ENCODE peak calls at places on chromosomes 13 and 19, in eight cellular contexts. W is ovary, X is kidney, G is OCI-LY7, U is cardiac muscle cell, Y is left ventricle myocardium inferior, O is tibial nerve, Z is heart left ventricle. M is an unnamed sample.
A peak's percentile ranks its signal among the peaks of the same experiment; 100 is the strongest.

GRCh38 chr19:28883241-28883693 is 329.7 kb downstream of the UQCRFS1 start:
- DNase-seq in W (no peak), X (no peak), G (no peak), U (peak; percentile 40), Y (peak; percentile 52), O (no peak), Z (peak; percentile 58), M (peak; percentile 58)

GRCh38 chr19:41546386-41546789 is 29.6 kb upstream of the CEACAM21 start:
- DNase-seq in W (no peak), X (no peak), G (peak; percentile 83), U (no peak), Y (no peak), O (no peak), Z (peak; percentile 42), M (peak; percentile 38)

GRCh38 chr13:63873936-63874335 is 2458.3 kb upstream of the PCDH20 start:
- DNase-seq in W (no peak), X (no peak), G (no peak), U (no peak), Y (no peak), O (no peak), Z (no peak), M (no peak)

GRCh38 chr13:111323950-111324651 is 3.7 kb downstream of the TEX29 start:
- DNase-seq in W (no peak), X (peak; percentile 58), G (no peak), U (no peak), Y (no peak), O (no peak), Z (no peak), M (no peak)

GRCh38 chr19:41278478-41278877 is 14.3 kb downstream of the HNRNPUL1 start:
- DNase-seq in W (no peak), X (no peak), G (no peak), U (no peak), Y (no peak), O (no peak), Z (no peak), M (no peak)

GRCh38 chr19:14770944-14771839 is 7.2 kb downstream of the ADGRE2 start:
- DNase-seq in W (no peak), X (peak; percentile 29), G (peak; percentile 20), U (no peak), Y (no peak), O (no peak), Z (no peak), M (no peak)

GRCh38 chr19:1653300-1653628 is 849 bp upstream of the TCF3 start:
- DNase-seq in W (no peak), X (no peak), G (no peak), U (no peak), Y (no peak), O (peak; percentile 38), Z (no peak), M (no peak)

GRCh38 chr13:93775507-93776108 is 549.0 kb downstream of the GPC6 start:
- DNase-seq in W (no peak), X (no peak), G (no peak), U (peak; percentile 67), Y (no peak), O (no peak), Z (no peak), M (no peak)

GRCh38 chr19:4183967-4184717 is 1.7 kb downstream of the ANKRD24 start:
- DNase-seq in W (no peak), X (no peak), G (no peak), U (no peak), Y (no peak), O (no peak), Z (no peak), M (no peak)

GRCh38 chr19:4184718-4185352 is 2.3 kb downstream of the ANKRD24 start:
- DNase-seq in W (no peak), X (no peak), G (no peak), U (no peak), Y (no peak), O (no peak), Z (no peak), M (no peak)

GRCh38 chr19:4182082-4182926 is at the start of the genes ANKRD24 and SIRT6:
- DNase-seq in W (peak; percentile 94), X (peak; percentile 99), G (peak; percentile 98), U (peak; percentile 97), Y (peak; percentile 96), O (peak; percentile 89), Z (peak; percentile 97), M (peak; percentile 96)

GRCh38 chr19:4178990-4179389 is 3.4 kb downstream of the SIRT6 start:
- DNase-seq in W (no peak), X (no peak), G (no peak), U (no peak), Y (no peak), O (no peak), Z (no peak), M (no peak)

GRCh38 chr19:4181053-4181508 is 1.3 kb downstream of the SIRT6 start:
- DNase-seq in W (no peak), X (no peak), G (peak; percentile 30), U (no peak), Y (no peak), O (no peak), Z (no peak), M (no peak)
- H3K4me3 ChIP-seq in W (no peak overlapping the region), X (no peak overlapping the region), G (peak overlapping the region; percentile 88), U (no peak overlapping the region), Y (peak overlapping the region; percentile 93), O (peak overlapping the region; percentile 93), Z (peak overlapping the region; percentile 74), M (peak overlapping the region; percentile 91)

GRCh38 chr19:5290336-5291262 is 50.0 kb downstream of the PTPRS start:
- DNase-seq in W (no peak), X (no peak), G (no peak), U (no peak), Y (no peak), O (no peak), Z (no peak), M (no peak)

GRCh38 chr19:5293607-5294089 is 47.0 kb downstream of the PTPRS start:
- DNase-seq in W (peak; percentile 56), X (no peak), G (no peak), U (peak; percentile 49), Y (no peak), O (no peak), Z (no peak), M (no peak)

GRCh38 chr19:5292843-5293606 is 47.6 kb downstream of the PTPRS start:
- DNase-seq in W (peak; percentile 80), X (peak; percentile 92), G (peak; percentile 83), U (peak; percentile 74), Y (peak; percentile 64), O (peak; percentile 49), Z (peak; percentile 60), M (peak; percentile 50)

GRCh38 chr19:5292453-5292842 is 48.2 kb downstream of the PTPRS start:
- DNase-seq in W (no peak), X (no peak), G (peak; percentile 67), U (no peak), Y (no peak), O (no peak), Z (no peak), M (peak; percentile 69)

DNA sequence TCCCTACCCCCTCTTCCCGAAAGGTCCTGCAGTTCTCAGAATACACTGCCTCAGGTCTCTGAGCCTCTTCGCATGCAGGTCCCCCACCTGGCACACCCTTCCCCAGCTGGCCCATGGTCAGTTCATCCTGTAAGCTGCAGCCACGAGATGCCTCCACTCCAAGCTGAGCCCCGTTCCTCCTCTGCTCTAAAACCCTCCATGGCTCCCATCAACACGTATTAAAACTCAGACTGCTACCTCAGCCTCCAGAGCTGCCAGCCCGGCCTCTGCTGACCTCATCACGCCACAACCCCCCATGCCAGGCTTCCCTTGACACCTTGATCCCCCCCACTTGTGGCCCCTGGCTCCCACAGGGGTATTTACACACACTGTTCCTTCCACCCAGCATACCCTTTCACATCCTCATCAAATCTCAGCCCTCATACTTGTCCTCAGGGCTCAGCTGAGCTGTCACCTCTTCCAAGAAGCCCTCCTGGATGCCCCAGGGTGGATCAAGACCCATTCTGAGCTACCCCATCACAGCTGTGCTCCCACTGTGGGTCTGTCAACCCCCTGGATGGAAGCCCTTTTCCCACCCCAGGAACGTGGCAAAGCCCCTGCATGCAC is 48.9 kb downstream of the PTPRS start:
- DNase-seq in W (no peak), X (no peak), G (no peak), U (no peak), Y (no peak), O (no peak), Z (no peak), M (no peak)
- H3K27ac ChIP-seq in W (no peak overlapping the region), X (no peak overlapping the region), G (no peak overlapping the region), U (no peak overlapping the region), Y (peak overlapping the region; percentile 87), O (peak overlapping the region; percentile 96), Z (peak overlapping the region; percentile 89), M (no peak overlapping the region)

DNA sequence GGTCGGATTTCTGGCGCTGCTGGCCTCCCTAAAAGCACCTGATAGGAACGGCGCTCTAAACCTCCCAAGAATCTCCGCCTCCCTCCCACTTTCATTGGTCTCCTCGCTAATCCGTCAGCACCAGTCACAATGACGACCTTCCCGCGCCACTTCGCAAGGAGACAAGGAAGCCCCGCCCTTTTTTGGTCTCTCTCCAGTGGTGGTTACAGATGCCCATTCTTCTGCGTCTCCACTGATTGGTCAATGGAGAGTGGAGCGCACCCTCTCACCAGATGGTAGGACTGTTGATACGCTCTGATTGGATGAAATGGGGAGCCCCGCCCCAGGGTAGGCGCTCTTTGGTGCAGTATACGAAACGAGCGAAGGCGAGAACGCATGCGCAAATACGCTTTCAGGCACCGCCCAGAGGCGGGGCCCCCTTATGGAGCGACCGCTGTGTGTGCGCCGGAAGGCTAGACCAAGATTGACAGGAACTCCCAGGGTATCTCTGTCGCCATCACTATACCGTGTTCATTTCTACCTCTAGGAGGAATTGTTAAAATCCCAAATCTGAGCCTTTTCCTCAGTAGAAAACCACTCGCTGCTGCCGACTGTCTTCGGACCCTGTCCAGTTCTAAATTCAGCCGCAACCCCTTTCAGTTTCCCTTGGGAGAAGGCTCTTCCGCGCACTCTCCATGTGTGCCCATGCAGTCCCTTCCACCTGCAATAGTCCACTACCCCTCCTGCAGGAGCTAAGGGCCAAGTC is 617 bp upstream of the HNRNPL start:
- DNase-seq in W (peak; percentile 100), X (peak; percentile 100), G (peak; percentile 100), U (peak; percentile 100), Y (peak; percentile 99), O (peak; percentile 100), Z (peak; percentile 100), M (peak; percentile 98)
- TF ChIP-seq CTCF in W (peak; percentile 11), X (no peak), G (no peak), U (peak; percentile 2), Y (peak; percentile 41), O (peak; percentile 69), Z (no peak), M (peak; percentile 20)

DNA sequence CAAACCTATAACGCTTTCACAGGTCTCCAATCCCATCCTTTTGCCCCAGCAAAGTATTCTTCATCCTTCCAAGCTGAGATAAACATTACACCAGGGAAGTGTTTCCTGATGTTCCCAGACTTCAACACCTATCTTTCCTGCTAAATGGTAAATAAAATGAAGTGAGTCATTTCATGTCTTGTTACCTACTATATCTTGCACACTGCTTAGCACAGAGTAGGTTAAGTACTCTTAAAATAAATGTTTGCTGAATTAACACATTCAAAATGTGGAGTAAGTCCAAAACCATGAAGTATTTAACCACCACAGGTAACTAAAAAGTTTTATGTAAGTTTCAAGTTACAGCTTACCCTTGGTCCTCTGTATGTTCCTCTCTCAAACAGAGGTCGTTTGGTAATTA is 3.4 kb downstream of the RBM26 start:
- DNase-seq in W (no peak), X (no peak), G (no peak), U (no peak), Y (no peak), O (no peak), Z (no peak), M (no peak)
- H3K4me3 ChIP-seq in W (no peak overlapping the region), X (no peak overlapping the region), G (peak overlapping the region; percentile 98), U (peak overlapping the region; percentile 89), Y (peak overlapping the region; percentile 82), O (no peak overlapping the region), Z (no peak overlapping the region), M (no peak overlapping the region)